ENCODE peak calls at places on chromosomes 5 and 9, in seven cellular contexts. Q is CD4-positive, alpha-beta memory T cell; R is esophagus muscularis mucosa; H is endodermal cell; N is CD4-positive, CD25-positive, alpha-beta regulatory T cell; P is H9; Z is PC-3. S is an unnamed sample.

GRCh38 chr9:77897292-77897691 is 134.3 kb downstream of the GNAQ start:
- DNase-seq in Q (no peak), R (no peak), H (peak; percentile 70), N (no peak), P (peak; percentile 49), Z (peak; percentile 8), S (no peak)

GRCh38 chr5:58898006-58898405 is 315.1 kb downstream of the RAB3C start:
- DNase-seq in Q (no peak), R (no peak), H (no peak), N (no peak), P (no peak), Z (no peak), S (no peak)

GRCh38 chr9:34662544-34663295 is at the start of gene CCL27:
- DNase-seq in Q (no peak), R (no peak), H (no peak), N (no peak), P (no peak), Z (no peak), S (peak; percentile 46)

GRCh38 chr5:59423021-59423420 is 470.5 kb downstream of the PDE4D start:
- DNase-seq in Q (no peak), R (no peak), H (no peak), N (no peak), P (no peak), Z (no peak), S (no peak)

GRCh38 chr9:37565661-37566618 is 10.2 kb downstream of the FBXO10 start:
- DNase-seq in Q (no peak), R (no peak), H (no peak), N (no peak), P (no peak), Z (no peak), S (no peak)

GRCh38 chr5:65192326-65192725 is 289.4 kb downstream of the ADAMTS6 start:
- DNase-seq in Q (no peak), R (no peak), H (no peak), N (no peak), P (no peak), Z (no peak), S (no peak)

GRCh38 chr5:157312492-157312891 is 46.6 kb downstream of the CYFIP2 start:
- DNase-seq in Q (peak; percentile 71), R (no peak), H (peak; percentile 74), N (peak; percentile 66), P (peak; percentile 52), Z (peak; percentile 92), S (peak; percentile 40)

GRCh38 chr9:35789541-35789940 is 1.9 kb upstream of the NPR2 start:
- DNase-seq in Q (no peak), R (no peak), H (no peak), N (no peak), P (no peak), Z (no peak), S (no peak)

GRCh38 chr9:83986765-83987401 is 6.3 kb downstream of the RMI1 start:
- DNase-seq in Q (no peak), R (no peak), H (no peak), N (no peak), P (no peak), Z (peak; percentile 58), S (peak; percentile 50)

GRCh38 chr5:10334830-10335229 is 18.7 kb upstream of the MARCHF6 start:
- DNase-seq in Q (no peak), R (no peak), H (peak; percentile 22), N (no peak), P (no peak), Z (no peak), S (no peak)

GRCh38 chr5:145737578-145737977 is 97.6 kb downstream of the PRELID2 start:
- DNase-seq in Q (no peak), R (no peak), H (no peak), N (no peak), P (no peak), Z (no peak), S (no peak)

GRCh38 chr5:2847608-2848007 is 96.1 kb upstream of the IRX2 start:
- DNase-seq in Q (no peak), R (peak; percentile 64), H (no peak), N (no peak), P (no peak), Z (no peak), S (peak; percentile 53)

GRCh38 chr5:170184007-170184687 is 48.6 kb upstream of the C5orf58 start:
- DNase-seq in Q (peak; percentile 14), R (no peak), H (peak; percentile 97), N (peak; percentile 8), P (peak; percentile 88), Z (peak; percentile 74), S (peak; percentile 33)

GRCh38 chr5:139378941-139379361 is 4.1 kb downstream of the SLC23A1 start:
- DNase-seq in Q (no peak), R (no peak), H (peak; percentile 43), N (no peak), P (no peak), Z (no peak), S (no peak)

GRCh38 chr9:16328349-16328748 is 542.1 kb downstream of the BNC2 start:
- DNase-seq in Q (no peak), R (no peak), H (no peak), N (no peak), P (no peak), Z (no peak), S (no peak)

GRCh38 chr5:150305577-150305976 is 2.9 kb upstream of the ARSI start:
- DNase-seq in Q (no peak), R (no peak), H (no peak), N (no peak), P (no peak), Z (no peak), S (no peak)

GRCh38 chr5:73256012-73256411 is 83.0 kb downstream of the TMEM174 start:
- DNase-seq in Q (no peak), R (peak; percentile 34), H (no peak), N (no peak), P (no peak), Z (no peak), S (no peak)

GRCh38 chr9:84394036-84394435 is 53.5 kb upstream of the SLC28A3 start:
- DNase-seq in Q (no peak), R (no peak), H (no peak), N (no peak), P (no peak), Z (no peak), S (no peak)

GRCh38 chr5:169249001-169249400 is 51.9 kb downstream of the SLIT3 start:
- DNase-seq in Q (no peak), R (no peak), H (no peak), N (no peak), P (no peak), Z (no peak), S (no peak)

GRCh38 chr9:99811172-99811571 is 10.5 kb upstream of the NR4A3 start:
- DNase-seq in Q (no peak), R (no peak), H (no peak), N (no peak), P (no peak), Z (no peak), S (no peak)

GRCh38 chr9:71647094-71647591 is 121.2 kb downstream of the CEMIP2 start:
- DNase-seq in Q (no peak), R (peak; percentile 91), H (peak; percentile 55), N (no peak), P (no peak), Z (peak; percentile 79), S (peak; percentile 57)

GRCh38 chr5:145585443-145586148 is 249.5 kb downstream of the PRELID2 start:
- DNase-seq in Q (no peak), R (no peak), H (no peak), N (no peak), P (no peak), Z (peak; percentile 15), S (no peak)

GRCh38 chr9:136656339-136656738 is 6.4 kb upstream of the EGFL7 start:
- DNase-seq in Q (no peak), R (no peak), H (no peak), N (no peak), P (no peak), Z (no peak), S (no peak)
- H3K27ac ChIP-seq in Q (no peak overlapping the region), R (peak overlapping the region; percentile 80), H (no peak overlapping the region), N (no peak overlapping the region), P (no peak overlapping the region), Z (no peak overlapping the region), S (no peak overlapping the region)

DNA sequence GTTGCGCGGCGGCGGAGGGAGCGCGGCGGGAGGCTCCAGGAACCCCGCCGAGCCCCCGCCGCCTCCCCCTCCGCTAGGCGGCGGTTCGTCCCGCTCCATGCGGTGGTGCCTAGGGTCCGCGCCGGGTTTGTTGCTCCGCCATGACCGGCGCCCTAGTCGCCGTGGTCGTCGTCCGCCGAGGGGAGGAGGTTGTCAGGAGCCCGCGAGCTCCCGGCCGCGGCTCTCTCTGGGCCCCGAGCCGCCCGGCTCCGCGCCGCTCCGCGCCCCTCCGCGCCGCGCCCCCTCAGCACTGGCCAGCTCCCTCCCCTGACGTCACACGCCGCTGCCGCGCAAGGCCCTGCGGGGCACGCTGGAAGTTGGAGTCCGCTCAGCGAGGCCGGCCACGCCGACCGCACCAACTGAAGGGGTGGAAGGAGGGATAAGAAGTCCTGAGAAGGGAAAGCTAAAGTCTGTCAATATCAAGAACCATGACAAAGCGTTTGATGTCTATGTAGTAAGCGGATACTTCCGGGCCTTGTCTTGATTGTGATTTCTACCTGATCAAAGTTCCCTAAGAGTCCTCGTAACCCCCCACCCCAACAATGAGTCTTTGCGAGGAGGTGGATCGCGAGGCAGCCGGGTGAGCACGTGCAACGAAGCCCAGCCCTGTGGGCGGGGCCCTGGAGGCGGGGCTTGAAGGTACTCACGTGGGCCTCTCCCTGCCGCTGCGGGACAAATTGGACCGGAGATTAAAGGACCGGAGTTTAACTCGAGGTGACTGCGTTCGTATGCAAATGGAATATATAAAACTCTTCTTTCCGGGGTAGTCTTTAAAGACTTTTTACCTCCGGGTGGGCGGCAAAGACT is at the start of gene NR6A1:
- DNase-seq in Q (peak; percentile 94), R (peak; percentile 98), H (peak; percentile 99), N (peak; percentile 94), P (peak; percentile 96), Z (peak; percentile 94), S (peak; percentile 93)
- H3K4me1 ChIP-seq in Q (peaks cover 24% of the 10 kb centered on the region), R (peaks cover 35% of the 10 kb centered on the region), H (peaks cover 12% of the 10 kb centered on the region), N (peaks cover 32% of the 10 kb centered on the region), P (peaks cover 3% of the 10 kb centered on the region), Z (peaks cover 4% of the 10 kb centered on the region), S (no peaks in the 10 kb centered on the region)

GRCh38 chr9:116152941-116153764 is 438 bp upstream of the PAPPA start:
- DNase-seq in Q (no peak), R (no peak), H (peak; percentile 74), N (no peak), P (peak; percentile 45), Z (peak; percentile 35), S (no peak)

GRCh38 chr9:116151199-116151598 is 2.4 kb upstream of the PAPPA start:
- DNase-seq in Q (no peak), R (no peak), H (no peak), N (no peak), P (no peak), Z (no peak), S (no peak)

GRCh38 chr9:116153765-116154333 is at the start of gene PAPPA:
- DNase-seq in Q (no peak), R (no peak), H (peak; percentile 64), N (no peak), P (peak; percentile 38), Z (no peak), S (no peak)

GRCh38 chr9:116152390-116152789 is 1.2 kb upstream of the PAPPA start:
- DNase-seq in Q (no peak), R (no peak), H (no peak), N (no peak), P (no peak), Z (peak; percentile 37), S (no peak)

GRCh38 chr9:116151966-116152381 is 1.6 kb upstream of the PAPPA start:
- DNase-seq in Q (no peak), R (no peak), H (no peak), N (no peak), P (no peak), Z (peak; percentile 50), S (peak; percentile 83)
- H3K27ac ChIP-seq in Q (no peak overlapping the region), R (no peak overlapping the region), H (no peak overlapping the region), N (no peak overlapping the region), P (no peak overlapping the region), Z (peak overlapping the region; percentile 34), S (no peak overlapping the region)

GRCh38 chr5:95729115-95730010 is 1.8 kb upstream of the RHOBTB3 start:
- DNase-seq in Q (no peak), R (no peak), H (no peak), N (no peak), P (no peak), Z (no peak), S (no peak)
- H3K4me1 ChIP-seq in Q (peaks cover 17% of the 10 kb centered on the region), R (peaks cover 47% of the 10 kb centered on the region), H (peaks cover 8% of the 10 kb centered on the region), N (peaks cover 17% of the 10 kb centered on the region), P (peaks cover 4% of the 10 kb centered on the region), Z (peaks cover 28% of the 10 kb centered on the region), S (peaks cover 8% of the 10 kb centered on the region)

S was measured in foreskin keratinocyte.